ENCODE peak calls at places on chromosomes 6 and 20, in seven cellular contexts. L, D, S, U, F, B and G are unnamed samples.

GRCh38 chr6:55694148-55694547 is 115.2 kb upstream of the HMGCLL1 start:
- DNase-seq in D (peak; percentile 73), F (peak; percentile 63), L (peak; percentile 51), S (peak; percentile 89), U (peak; percentile 92), B (no peak), G (peak; percentile 78)

GRCh38 chr6:30987304-30987703 is 3.8 kb downstream of the MUC21 start:
- DNase-seq in S (no peak), L (no peak), D (no peak), F (no peak), U (no peak), B (no peak), G (no peak)

GRCh38 chr20:49823152-49823847 is 10.7 kb downstream of the SLC9A8 start:
- DNase-seq in D (no peak), F (no peak), B (no peak), L (no peak), S (no peak), U (no peak), G (no peak)

GRCh38 chr6:20166226-20166625 is 46.0 kb downstream of the MBOAT1 start:
- DNase-seq in F (no peak), B (no peak), L (no peak), S (no peak), D (no peak), U (no peak), G (no peak)

GRCh38 chr6:97392735-97393134 is 109.7 kb upstream of the MMS22L start:
- DNase-seq in L (no peak), S (no peak), D (no peak), B (no peak), U (no peak), F (no peak), G (no peak)

GRCh38 chr6:127120787-127121636 is 2.5 kb downstream of the RSPO3 start:
- DNase-seq in F (peak; percentile 78), L (peak; percentile 89), B (peak; percentile 77), S (peak; percentile 75), U (peak; percentile 87), D (peak; percentile 86), G (peak; percentile 79)

GRCh38 chr6:127366281-127367022 is 23.0 kb upstream of the ECHDC1 start:
- DNase-seq in D (peak; percentile 53), U (peak; percentile 87), L (no peak), S (peak; percentile 92), B (peak; percentile 20), F (no peak), G (peak; percentile 98)

GRCh38 chr6:120786682-120787081 is 547.6 kb downstream of the TBC1D32 start:
- DNase-seq in S (no peak), D (no peak), L (no peak), F (no peak), U (no peak), B (no peak), G (no peak)

GRCh38 chr6:44627091-44627878 is 239.8 kb downstream of the CDC5L start:
- DNase-seq in L (peak; percentile 56), F (no peak), S (no peak), U (peak; percentile 85), D (peak; percentile 60), B (no peak), G (no peak)

GRCh38 chr6:44627879-44628271 is 240.4 kb downstream of the CDC5L start:
- DNase-seq in S (no peak), F (no peak), L (no peak), U (no peak), D (no peak), B (no peak), G (no peak)

GRCh38 chr6:44629636-44630035 is 242.1 kb downstream of the CDC5L start:
- DNase-seq in D (no peak), U (peak; percentile 46), F (no peak), L (no peak), B (no peak), S (no peak), G (no peak)

GRCh38 chr6:44626608-44627007 is 239.1 kb downstream of the CDC5L start:
- DNase-seq in U (no peak), D (no peak), F (no peak), L (no peak), B (no peak), S (no peak), G (no peak)

DNA sequence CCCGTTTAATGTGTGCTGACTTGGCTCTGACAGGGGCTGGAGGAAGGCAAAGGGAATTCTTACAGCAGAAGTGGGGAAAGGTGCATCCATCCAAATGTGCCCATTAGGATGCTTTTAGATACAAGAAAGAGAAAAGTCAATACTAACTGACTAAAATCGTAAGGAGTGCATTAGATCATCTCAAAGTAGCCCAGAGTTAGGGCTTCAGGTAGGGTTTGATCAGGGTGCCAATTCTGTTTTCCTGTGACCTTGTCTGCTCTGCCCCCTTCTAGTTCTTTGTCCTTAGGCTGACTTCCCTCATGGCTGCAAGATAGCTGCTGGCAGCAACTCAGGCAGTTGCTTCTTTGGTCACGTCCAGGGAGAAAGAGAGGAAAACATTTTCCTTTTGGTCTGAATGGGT is 240.8 kb downstream of the CDC5L start:
- DNase-seq in F (no peak), B (no peak), D (no peak), L (no peak), U (no peak), S (no peak), G (no peak)
- H3K23ac ChIP-seq in F (no peak overlapping the region), B (no peak overlapping the region), D (no peak overlapping the region), L (no peak overlapping the region), U (no peak overlapping the region), S (no peak overlapping the region), G (no peak overlapping the region)

DNA sequence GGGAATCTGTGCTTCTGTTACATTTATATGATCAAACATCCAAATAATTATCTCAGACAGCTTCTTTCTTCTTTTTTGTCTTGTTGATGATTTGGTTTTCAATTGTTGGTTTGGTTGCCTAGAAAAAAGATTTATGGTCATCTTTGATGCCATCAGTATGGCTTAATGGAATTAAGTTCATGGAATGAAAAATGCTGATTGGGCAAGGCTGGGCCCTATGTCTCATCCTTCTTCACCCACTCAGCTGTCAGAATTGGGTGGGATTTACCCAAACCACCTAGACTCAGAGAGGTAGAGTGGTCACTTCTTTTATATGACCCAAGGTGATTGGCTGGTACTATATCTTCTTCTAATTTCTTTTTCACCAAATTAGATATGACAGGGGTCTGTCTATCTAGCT is 258.3 kb downstream of the DOK5 start:
- DNase-seq in D (no peak), U (no peak), S (no peak), B (no peak), L (no peak), F (no peak), G (no peak)
- H3K23ac ChIP-seq in D (no peak overlapping the region), U (no peak overlapping the region), S (no peak overlapping the region), B (no peak overlapping the region), L (no peak overlapping the region), F (no peak overlapping the region), G (no peak overlapping the region)

GRCh38 chr6:39913391-39913916 is 20.8 kb downstream of the MOCS1 start:
- DNase-seq in F (no peak), L (no peak), S (no peak), D (peak; percentile 15), B (no peak), U (no peak), G (no peak)
- H3K23ac ChIP-seq in F (no peak overlapping the region), L (no peak overlapping the region), S (no peak overlapping the region), D (no peak overlapping the region), B (no peak overlapping the region), U (no peak overlapping the region), G (no peak overlapping the region)

DNA sequence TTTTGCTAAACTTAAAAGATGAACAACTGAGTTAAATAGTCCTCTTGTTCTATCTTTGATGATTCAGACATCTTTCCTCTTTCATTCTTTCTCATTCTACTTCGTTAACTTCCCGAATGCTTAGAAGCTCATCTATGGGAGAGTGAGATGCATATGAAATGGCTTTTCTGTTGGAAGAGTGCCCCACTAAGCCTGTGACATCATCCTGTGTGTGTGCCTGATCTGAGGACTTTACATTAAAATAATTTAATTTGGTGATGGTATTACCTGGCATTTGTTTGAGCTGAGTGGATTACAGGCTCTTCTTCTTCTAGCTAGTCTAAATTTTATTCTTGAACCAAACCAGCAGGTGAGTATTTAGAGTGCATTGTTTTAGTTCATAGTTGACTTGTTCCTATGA is 626.5 kb downstream of the QKI start:
- DNase-seq in L (no peak), U (no peak), S (no peak), B (no peak), F (no peak), D (no peak), G (no peak)
- H3K23ac ChIP-seq in L (no peak overlapping the region), U (no peak overlapping the region), S (no peak overlapping the region), B (no peak overlapping the region), F (no peak overlapping the region), D (no peak overlapping the region), G (no peak overlapping the region)

DNA sequence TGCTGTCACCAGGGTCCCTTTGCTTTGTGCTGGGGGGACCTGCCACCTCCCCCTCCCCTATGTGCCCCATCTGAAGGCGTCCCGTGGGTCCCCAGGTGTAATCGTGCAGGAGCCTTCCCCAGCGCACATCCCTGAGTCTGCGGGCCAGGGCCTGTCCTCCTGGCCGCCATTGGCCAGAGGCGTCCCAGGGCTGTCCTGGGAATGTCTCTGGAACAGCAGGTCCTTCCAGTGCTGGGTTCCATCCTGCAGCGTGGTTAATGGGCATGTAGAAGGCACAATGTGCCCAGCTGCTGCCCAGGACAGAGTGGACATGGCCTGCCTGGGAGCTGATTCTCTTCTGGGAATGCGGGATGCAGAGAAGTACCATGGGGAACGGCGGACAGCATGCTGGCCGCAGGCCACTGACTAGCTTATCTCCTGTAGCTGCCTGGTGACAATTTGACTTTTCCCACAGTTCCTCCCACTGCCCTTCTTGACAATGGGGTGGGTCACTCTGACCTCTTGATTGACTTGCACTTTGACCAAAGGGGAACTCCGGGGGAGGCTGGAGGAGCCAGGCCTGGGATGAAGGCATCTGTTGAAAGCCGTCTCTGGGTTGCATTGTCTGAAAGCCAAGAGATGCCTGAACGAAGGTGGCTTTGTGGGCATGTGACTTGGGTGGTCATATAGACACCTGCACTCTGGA is 64.0 kb downstream of the CTCFL start:
- DNase-seq in D (no peak), S (no peak), F (no peak), U (no peak), L (no peak), B (peak; percentile 4), G (no peak)
- H3K23ac ChIP-seq in D (no peak overlapping the region), S (no peak overlapping the region), F (peak overlapping the region; percentile 5), U (no peak overlapping the region), L (no peak overlapping the region), B (no peak overlapping the region), G (no peak overlapping the region)

GRCh38 chr20:11447371-11448100 is 470.2 kb upstream of the BTBD3 start:
- DNase-seq in S (no peak), D (no peak), L (no peak), F (no peak), U (peak; percentile 78), B (no peak), G (no peak)

GRCh38 chr20:11451793-11452291 is 465.9 kb upstream of the BTBD3 start:
- DNase-seq in F (peak; percentile 29), L (no peak), U (peak; percentile 59), B (no peak), D (peak; percentile 29), S (no peak), G (peak; percentile 11)

GRCh38 chr20:11445891-11446290 is 471.8 kb upstream of the BTBD3 start:
- DNase-seq in F (no peak), L (no peak), B (peak; percentile 38), U (no peak), D (no peak), S (no peak), G (peak; percentile 56)

GRCh38 chr20:11445161-11445560 is 472.5 kb upstream of the BTBD3 start:
- DNase-seq in L (no peak), D (no peak), B (no peak), U (no peak), S (no peak), F (no peak), G (no peak)

DNA sequence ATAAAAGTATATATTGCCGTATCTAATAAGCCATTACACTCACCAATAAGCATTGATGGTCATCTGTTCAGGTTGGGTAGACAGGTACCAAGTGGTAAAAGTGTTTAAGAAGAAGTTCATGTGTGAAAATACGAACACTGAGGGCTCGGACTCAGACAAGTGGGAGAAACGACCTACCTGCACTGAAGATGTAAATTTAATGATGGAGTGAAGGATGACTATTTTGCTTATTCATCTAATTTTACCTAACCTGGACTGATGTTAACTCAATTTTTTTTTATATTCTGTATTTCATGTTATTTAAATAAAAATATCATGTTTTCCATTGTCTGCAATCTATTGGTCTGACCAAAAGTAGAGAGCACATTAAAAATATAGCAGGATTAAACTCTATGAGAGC is 469.1 kb upstream of the BTBD3 start:
- DNase-seq in S (no peak), U (no peak), F (no peak), B (no peak), D (no peak), L (no peak), G (no peak)
- H3K23ac ChIP-seq in S (no peak overlapping the region), U (no peak overlapping the region), F (no peak overlapping the region), B (no peak overlapping the region), D (no peak overlapping the region), L (no peak overlapping the region), G (no peak overlapping the region)